ENCODE peak calls at places on chromosomes 4 and X, in five cellular contexts. Q, I, X, D and E are unnamed samples.

GRCh38 chrX:8783100-8784098 is 17.8 kb downstream of the FAM9A start:
- DNase-seq in Q (no peak), I (no peak), X (no peak), D (peak; percentile 40), E (no peak)

GRCh38 chr4:8682725-8683124 is 90.2 kb downstream of the CPZ start:
- DNase-seq in Q (no peak), I (no peak), X (no peak), D (no peak), E (no peak)

GRCh38 chrX:13646154-13646549 is 6.8 kb upstream of the TCEANC start:
- DNase-seq in Q (no peak), I (peak; percentile 58), X (peak; percentile 69), D (peak; percentile 62), E (peak; percentile 77)

GRCh38 chrX:115560978-115561604 is at the start of gene PLS3:
- DNase-seq in Q (peak; percentile 87), I (peak; percentile 76), X (peak; percentile 78), D (peak; percentile 87), E (peak; percentile 97)

GRCh38 chr4:11748169-11748872 is 319.6 kb upstream of the HS3ST1 start:
- DNase-seq in Q (no peak), I (peak; percentile 46), X (no peak), D (peak; percentile 66), E (no peak)

GRCh38 chr4:80309301-80310004 is 26.1 kb upstream of the CFAP299 start:
- DNase-seq in Q (no peak), I (no peak), X (no peak), D (peak; percentile 87), E (no peak)

GRCh38 chr4:121199742-121200561 is 35.8 kb upstream of the TNIP3 start:
- DNase-seq in Q (no peak), I (no peak), X (no peak), D (no peak), E (no peak)

GRCh38 chr4:71711985-71712348 is 71.9 kb downstream of the GC start:
- DNase-seq in Q (no peak), I (no peak), X (no peak), D (no peak), E (no peak)

GRCh38 chrX:103586314-103586646 is 965 bp downstream of the TCEAL4 start:
- DNase-seq in Q (peak; percentile 48), I (peak; percentile 20), X (no peak), D (no peak), E (peak; percentile 59)

GRCh38 chrX:20267924-20268701 is 1.4 kb upstream of the RPS6KA3 start:
- DNase-seq in Q (peak; percentile 74), I (peak; percentile 17), X (no peak), D (no peak), E (peak; percentile 73)

GRCh38 chrX:13281289-13281688 is 38.6 kb downstream of the ATXN3L start:
- DNase-seq in Q (no peak), I (no peak), X (no peak), D (no peak), E (no peak)

GRCh38 chr4:46389301-46389761 is 597 bp downstream of the GABRA2 start:
- DNase-seq in Q (no peak), I (no peak), X (no peak), D (no peak), E (peak; percentile 68)

GRCh38 chr4:173076903-173077629 is 91.5 kb upstream of the GALNT7 start:
- DNase-seq in Q (no peak), I (no peak), X (no peak), D (peak; percentile 6), E (no peak)

GRCh38 chr4:93529692-93530091 is 298.9 kb upstream of the ATOH1 start:
- DNase-seq in Q (no peak), I (no peak), X (no peak), D (no peak), E (no peak)

GRCh38 chr4:22202351-22203343 is 254.1 kb upstream of the KCNIP4 start:
- DNase-seq in Q (no peak), I (no peak), X (no peak), D (peak; percentile 11), E (no peak)

GRCh38 chr4:81425087-81425486 is 46.6 kb downstream of the RASGEF1B start:
- DNase-seq in Q (no peak), I (no peak), X (no peak), D (no peak), E (no peak)

GRCh38 chrX:45360571-45360970 is 159.9 kb upstream of the DIPK2B start:
- DNase-seq in Q (no peak), I (no peak), X (no peak), D (peak; percentile 10), E (no peak)

GRCh38 chrX:94742772-94743171 is 1068.8 kb downstream of the FAM133A start:
- DNase-seq in Q (no peak), I (no peak), X (no peak), D (no peak), E (no peak)

GRCh38 chr4:78119698-78120097 is 62.6 kb downstream of the FRAS1 start:
- DNase-seq in Q (no peak), I (no peak), X (no peak), D (no peak), E (no peak)

GRCh38 chr4:57182132-57182874 is 72.1 kb upstream of the IGFBP7 start:
- DNase-seq in Q (no peak), I (peak; percentile 98), X (no peak), D (peak; percentile 54), E (no peak)

GRCh38 chrX:66162331-66162822 is 1.7 kb upstream of the HEPH start:
- DNase-seq in Q (no peak), I (no peak), X (no peak), D (no peak), E (no peak)

GRCh38 chrX:55161581-55161980 is 58.6 kb upstream of the PAGE5 start:
- DNase-seq in Q (no peak), I (peak; percentile 5), X (no peak), D (peak; percentile 46), E (peak; percentile 72)